ENCODE peak calls at places on chromosomes 6 and 20, in six cellular contexts. H, Z, X, M, U and E are unnamed samples.

GRCh38 chr6:107712523-107713213 is 111.4 kb downstream of the SCML4 start:
- DNase-seq in H (peak; percentile 23), Z (peak; percentile 35), X (no peak), M (peak; percentile 64), U (no peak), E (peak; percentile 54)

GRCh38 chr20:47071646-47072185 is 177.1 kb downstream of the EYA2 start:
- DNase-seq in H (no peak), Z (no peak), X (no peak), M (no peak), U (no peak), E (no peak)

GRCh38 chr20:20864346-20865096 is 152.1 kb upstream of the RALGAPA2 start:
- DNase-seq in H (peak; percentile 11), Z (peak; percentile 46), X (no peak), M (no peak), U (peak; percentile 40), E (no peak)

GRCh38 chr6:110049696-110050465 is 71.8 kb downstream of the GPR6 start:
- DNase-seq in H (no peak), Z (no peak), X (no peak), M (no peak), U (no peak), E (no peak)

GRCh38 chr6:45021652-45022051 is 306.5 kb upstream of the RUNX2 start:
- DNase-seq in H (peak; percentile 14), Z (no peak), X (no peak), M (peak; percentile 34), U (no peak), E (no peak)

GRCh38 chr6:166559662-166560061 is 26.8 kb downstream of the RAMACL start:
- DNase-seq in H (no peak), Z (no peak), X (no peak), M (no peak), U (no peak), E (no peak)

GRCh38 chr6:167200806-167201205 is 43.0 kb upstream of the GPR31 start:
- DNase-seq in H (no peak), Z (no peak), X (no peak), M (no peak), U (no peak), E (no peak)

GRCh38 chr20:50425076-50425475 is 85.1 kb upstream of the PTPN1 start:
- DNase-seq in H (no peak), Z (no peak), X (no peak), M (no peak), U (no peak), E (no peak)

GRCh38 chr6:161013697-161014096 is 22.1 kb downstream of the MAP3K4 start:
- DNase-seq in H (no peak), Z (no peak), X (no peak), M (no peak), U (no peak), E (no peak)

GRCh38 chr6:161008245-161008644 is 16.7 kb downstream of the MAP3K4 start:
- DNase-seq in H (no peak), Z (no peak), X (no peak), M (no peak), U (no peak), E (no peak)

GRCh38 chr6:161009991-161010390 is 18.4 kb downstream of the MAP3K4 start:
- DNase-seq in H (no peak), Z (no peak), X (no peak), M (peak; percentile 69), U (no peak), E (no peak)

GRCh38 chr6:161010418-161010817 is 18.8 kb downstream of the MAP3K4 start:
- DNase-seq in H (peak; percentile 39), Z (no peak), X (no peak), M (peak; percentile 84), U (no peak), E (peak; percentile 68)

DNA sequence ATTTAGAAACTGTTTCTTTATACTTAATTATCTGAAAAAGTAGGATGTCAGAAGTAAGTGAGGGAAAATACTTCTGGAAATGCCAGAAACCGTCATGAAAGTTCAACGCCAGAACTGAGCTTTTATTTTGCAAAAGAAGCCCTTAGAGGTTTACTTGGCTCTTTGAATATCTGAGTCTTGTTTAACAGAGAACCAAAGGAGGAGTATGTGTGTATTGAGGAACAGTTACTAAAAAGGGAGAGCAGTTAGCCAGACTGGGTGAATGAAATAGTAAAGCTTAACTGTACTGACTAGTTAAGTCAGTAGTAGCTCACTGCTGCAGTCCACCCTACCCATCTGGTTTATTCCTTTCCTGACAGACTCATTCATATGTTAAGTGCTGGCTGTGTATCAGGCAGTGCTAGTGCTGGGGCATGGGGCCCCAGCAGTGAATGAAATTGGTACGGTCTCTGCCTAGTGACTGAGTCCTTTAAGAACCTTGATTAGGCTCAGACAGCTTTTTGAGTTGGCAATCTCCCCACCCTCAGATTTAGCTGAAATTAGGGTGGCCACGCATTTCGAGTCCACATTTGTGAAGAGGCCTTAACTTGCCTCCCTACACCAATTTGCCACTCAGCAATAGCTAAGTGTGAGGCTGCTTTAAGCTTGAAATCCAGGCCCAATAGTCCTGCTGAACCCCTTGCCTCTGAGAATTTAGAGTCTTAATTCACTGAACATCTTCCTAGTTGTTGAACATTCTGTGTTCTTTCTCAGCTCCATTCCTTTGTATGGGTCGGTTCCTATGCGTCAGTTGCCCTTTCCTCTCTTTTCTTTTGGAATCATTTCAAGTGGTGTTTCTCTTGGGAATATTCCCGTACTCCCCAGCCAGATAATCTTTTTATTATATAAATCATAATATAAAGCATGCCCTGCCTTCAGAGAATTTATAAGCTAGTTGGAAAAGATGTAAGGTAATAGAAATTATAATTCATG is 20.2 kb downstream of the MAP3K4 start:
- DNase-seq in H (no peak), Z (no peak), X (no peak), M (peak; percentile 53), U (no peak), E (no peak)
- H3K4me3 ChIP-seq in H (no peak overlapping the region), Z (no peak overlapping the region), X (no peak overlapping the region), M (no peak overlapping the region), U (no peak overlapping the region), E (no peak overlapping the region)

GRCh38 chr6:168387426-168387825 is 53.6 kb upstream of the SMOC2 start:
- DNase-seq in H (no peak), Z (no peak), X (no peak), M (no peak), U (no peak), E (no peak)

GRCh38 chr6:168385380-168385779 is 55.6 kb upstream of the SMOC2 start:
- DNase-seq in H (no peak), Z (no peak), X (no peak), M (no peak), U (no peak), E (no peak)

GRCh38 chr6:168387911-168388310 is 53.1 kb upstream of the SMOC2 start:
- DNase-seq in H (no peak), Z (no peak), X (no peak), M (no peak), U (no peak), E (no peak)

GRCh38 chr6:168385858-168386735 is 54.9 kb upstream of the SMOC2 start:
- DNase-seq in H (no peak), Z (no peak), X (no peak), M (no peak), U (no peak), E (no peak)

GRCh38 chr6:168386973-168387372 is 54.0 kb upstream of the SMOC2 start:
- DNase-seq in H (no peak), Z (no peak), X (no peak), M (no peak), U (no peak), E (no peak)
- TF ChIP-seq CTCF in H (no peak), Z (no peak), X (no peak), M (no peak), U (no peak), E (no peak)

DNA sequence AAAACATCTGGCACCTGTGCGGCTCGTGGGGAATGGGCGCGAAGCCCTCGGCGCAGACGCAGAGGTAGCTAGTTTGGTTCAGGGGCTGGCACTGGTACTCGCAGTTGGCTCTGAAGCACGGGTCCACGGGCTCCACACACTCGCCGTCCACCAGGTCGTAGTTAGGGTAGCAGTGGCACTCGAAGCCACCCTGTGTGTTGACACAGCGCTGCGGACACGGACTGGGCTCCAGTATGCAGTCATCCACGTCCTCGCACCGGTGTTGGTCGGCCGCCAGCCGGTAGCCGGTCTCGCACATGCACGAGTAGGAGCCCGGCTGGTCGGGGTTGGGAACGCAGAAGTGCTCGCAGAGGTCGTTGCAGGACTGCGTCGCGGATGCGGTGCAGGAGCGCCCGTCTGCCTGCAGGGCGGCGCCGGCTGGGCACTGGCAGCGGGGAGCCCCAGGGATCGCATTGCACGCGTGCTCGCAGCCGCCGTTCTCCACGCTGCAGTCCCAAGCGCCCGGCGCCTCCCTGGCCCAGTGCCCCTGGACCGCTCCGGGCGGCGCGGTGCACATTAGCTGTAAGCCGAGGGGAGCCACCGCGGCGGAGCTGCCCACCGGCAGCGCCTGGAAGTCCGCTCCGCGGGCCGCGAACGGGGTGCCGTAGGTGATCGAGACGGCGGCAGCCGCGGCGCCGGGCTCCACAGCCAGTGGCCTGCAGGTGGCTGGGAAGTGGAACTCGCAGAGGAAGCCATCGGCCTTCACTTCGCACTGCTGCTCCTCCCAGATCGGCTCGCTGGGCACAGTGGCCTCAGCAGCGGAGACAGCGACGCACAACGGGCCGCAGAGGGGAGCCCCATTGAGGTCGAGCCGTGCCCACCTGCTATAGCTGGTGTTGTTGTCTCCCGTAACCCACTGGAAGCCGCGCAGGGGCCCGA is 930 bp downstream of the THBD start:
- DNase-seq in H (peak; percentile 50), Z (peak; percentile 76), X (peak; percentile 89), M (peak; percentile 22), U (peak; percentile 76), E (peak; percentile 33)
- H3K4me3 ChIP-seq in H (peak overlapping the region; percentile 60), Z (peak overlapping the region; percentile 33), X (peak overlapping the region; percentile 69), M (peak overlapping the region; percentile 2), U (peak overlapping the region; percentile 72), E (peak overlapping the region; percentile 45)

GRCh38 chr6:112180095-112180820 is 74.1 kb downstream of the LAMA4 start:
- DNase-seq in H (peak; percentile 86), Z (peak; percentile 91), X (no peak), M (peak; percentile 81), U (peak; percentile 38), E (peak; percentile 66)
- TF ChIP-seq CTCF in H (peak; percentile 72), Z (peak; percentile 79), X (peak; percentile 77), M (peak; percentile 59), U (peak; percentile 76), E (peak; percentile 55)

GRCh38 chr6:164109770-164110140 is 695.2 kb downstream of the QKI start:
- DNase-seq in H (peak; percentile 6), Z (peak; percentile 49), X (peak; percentile 60), M (peak; percentile 35), U (no peak), E (no peak)
- H3K4me3 ChIP-seq in H (no peak overlapping the region), Z (no peak overlapping the region), X (peak overlapping the region; percentile 4), M (no peak overlapping the region), U (no peak overlapping the region), E (no peak overlapping the region)

DNA sequence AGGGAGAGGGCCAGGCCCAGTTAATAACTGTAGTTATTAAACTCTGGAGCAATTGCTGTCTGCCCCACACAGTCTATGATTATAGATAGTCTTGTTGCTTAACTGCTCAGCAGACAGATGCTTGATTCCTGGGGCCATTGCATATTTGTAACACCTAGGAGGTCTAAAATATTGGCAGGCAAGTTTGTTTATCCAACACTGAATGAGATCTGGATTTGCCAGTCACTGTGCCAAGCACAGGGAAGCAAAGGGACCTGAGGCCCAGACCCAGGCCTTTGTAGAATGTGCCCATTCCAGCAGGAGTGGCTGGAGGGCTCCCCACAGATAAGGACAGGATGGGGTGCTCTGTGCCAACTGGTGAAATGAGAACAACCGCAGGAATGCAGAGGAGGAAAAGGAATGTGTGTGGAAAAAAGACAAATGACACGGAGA is 17.6 kb upstream of the ENTPD6 start:
- DNase-seq in H (no peak), Z (no peak), X (peak; percentile 64), M (peak; percentile 66), U (no peak), E (no peak)
- TF ChIP-seq CTCF in H (no peak), Z (no peak), X (no peak), M (no peak), U (no peak), E (no peak)